ENCODE peak calls at places on chromosomes 13 and 19, in four cellular contexts. One of them, this sample, is unnamed.

GRCh38 chr19:7356899-7357627 is 8.3 kb downstream of the ARHGEF18 start:
- DNase-seq in bronchial epithelial cell: no peak
- DNase-seq in SIG-M5: no peak
- DNase-seq in psoas muscle: no peak
- DNase-seq in this sample: no peak

GRCh38 chr13:112938680-112939079 is 30.3 kb upstream of the MCF2L start:
- DNase-seq in bronchial epithelial cell: no peak
- DNase-seq in SIG-M5: no peak
- DNase-seq in psoas muscle: no peak
- DNase-seq in this sample: no peak

GRCh38 chr13:27830010-27830409 is 37.7 kb downstream of the GSX1 start:
- DNase-seq in bronchial epithelial cell: no peak
- DNase-seq in SIG-M5: no peak
- DNase-seq in psoas muscle: peak
- DNase-seq in this sample: no peak

GRCh38 chr13:96700657-96701056 is 293.6 kb downstream of the OXGR1 start:
- DNase-seq in bronchial epithelial cell: no peak
- DNase-seq in SIG-M5: no peak
- DNase-seq in psoas muscle: no peak
- DNase-seq in this sample: no peak

GRCh38 chr19:49871349-49871985 is 4.1 kb upstream of the PNKP start:
- DNase-seq in bronchial epithelial cell: no peak
- DNase-seq in SIG-M5: no peak
- DNase-seq in psoas muscle: peak
- DNase-seq in this sample: no peak

GRCh38 chr13:36919206-36919832 is 719 bp downstream of the SMAD9 start:
- DNase-seq in bronchial epithelial cell: no peak
- DNase-seq in SIG-M5: no peak
- DNase-seq in psoas muscle: peak
- DNase-seq in this sample: peak

GRCh38 chr13:21998279-21998678 is 327.4 kb downstream of the FGF9 start:
- DNase-seq in bronchial epithelial cell: no peak
- DNase-seq in SIG-M5: no peak
- DNase-seq in psoas muscle: no peak
- DNase-seq in this sample: no peak

GRCh38 chr13:39729161-39729560 is 73.7 kb downstream of the COG6 start:
- DNase-seq in bronchial epithelial cell: no peak
- DNase-seq in SIG-M5: no peak
- DNase-seq in psoas muscle: no peak
- DNase-seq in this sample: no peak

This sample was measured in retinal pigment epithelial cell.